ENCODE peak calls at places on chromosomes 7 and 10, in six cellular contexts. F, Y, A, H, I and X are unnamed samples.

GRCh38 chr10:61994404-61995031 is 93.0 kb downstream of the ARID5B start:
- DNase-seq in I (no peak), Y (no peak), F (no peak), A (no peak), H (no peak), X (no peak)

GRCh38 chr7:37234928-37235327 is 213.7 kb downstream of the ELMO1 start:
- DNase-seq in I (no peak), H (no peak), Y (no peak), F (no peak), A (peak; percentile 6), X (no peak)

GRCh38 chr10:63383141-63383540 is 82.6 kb downstream of the JMJD1C start:
- DNase-seq in A (no peak), F (no peak), H (no peak), I (no peak), Y (no peak), X (no peak)

GRCh38 chr7:14023342-14023741 is 33.9 kb upstream of the ETV1 start:
- DNase-seq in F (no peak), Y (no peak), I (no peak), A (no peak), H (no peak), X (no peak)

GRCh38 chr10:58531084-58531695 is 18.5 kb downstream of the BICC1 start:
- DNase-seq in A (peak; percentile 65), F (no peak), I (no peak), H (peak; percentile 37), Y (no peak), X (no peak)

GRCh38 chr10:29372920-29373319 is 84.0 kb downstream of the LYZL1 start:
- DNase-seq in F (no peak), H (no peak), Y (no peak), I (no peak), A (no peak), X (no peak)

GRCh38 chr7:73811760-73812168 is 19.0 kb upstream of the CLDN4 start:
- DNase-seq in I (no peak), A (peak; percentile 54), F (peak; percentile 81), H (peak; percentile 84), Y (peak; percentile 86), X (peak; percentile 32)

GRCh38 chr10:122143238-122143841 is 127.8 kb upstream of the BTBD16 start:
- DNase-seq in I (no peak), A (no peak), Y (no peak), F (no peak), H (no peak), X (no peak)

GRCh38 chr10:70355234-70356021 is 27.0 kb downstream of the LRRC20 start:
- DNase-seq in H (peak; percentile 64), I (no peak), A (no peak), Y (peak; percentile 76), F (no peak), X (peak; percentile 35)

GRCh38 chr7:21169667-21170605 is 257.9 kb upstream of the SP4 start:
- DNase-seq in A (no peak), H (no peak), Y (no peak), F (no peak), I (no peak), X (no peak)

GRCh38 chr10:91887075-91887899 is 22.0 kb downstream of the FGFBP3 start:
- DNase-seq in I (peak; percentile 70), F (no peak), H (peak; percentile 35), Y (peak; percentile 78), A (peak; percentile 58), X (peak; percentile 54)

GRCh38 chr10:26044123-26044749 is 110.2 kb downstream of the MYO3A start:
- DNase-seq in A (no peak), F (no peak), H (peak; percentile 52), Y (no peak), I (no peak), X (no peak)

GRCh38 chr10:118842826-118843624 is 88.3 kb upstream of the CACUL1 start:
- DNase-seq in I (no peak), H (no peak), A (no peak), F (no peak), Y (no peak), X (no peak)

GRCh38 chr10:21334891-21335696 is 190.4 kb downstream of the SKIDA1 start:
- DNase-seq in H (peak; percentile 31), Y (peak; percentile 42), I (peak; percentile 50), F (no peak), A (peak; percentile 61), X (no peak)

GRCh38 chr7:94004024-94004945 is at the start of gene BET1:
- DNase-seq in Y (peak; percentile 97), H (peak; percentile 95), I (peak; percentile 94), F (peak; percentile 96), A (peak; percentile 95), X (peak; percentile 92)
- TF ChIP-seq POLR2A in Y (peak; percentile 41), H (peak; percentile 44), I (peak; percentile 91), F (peak; percentile 39), A (peak; percentile 82), X (peak; percentile 76)

DNA sequence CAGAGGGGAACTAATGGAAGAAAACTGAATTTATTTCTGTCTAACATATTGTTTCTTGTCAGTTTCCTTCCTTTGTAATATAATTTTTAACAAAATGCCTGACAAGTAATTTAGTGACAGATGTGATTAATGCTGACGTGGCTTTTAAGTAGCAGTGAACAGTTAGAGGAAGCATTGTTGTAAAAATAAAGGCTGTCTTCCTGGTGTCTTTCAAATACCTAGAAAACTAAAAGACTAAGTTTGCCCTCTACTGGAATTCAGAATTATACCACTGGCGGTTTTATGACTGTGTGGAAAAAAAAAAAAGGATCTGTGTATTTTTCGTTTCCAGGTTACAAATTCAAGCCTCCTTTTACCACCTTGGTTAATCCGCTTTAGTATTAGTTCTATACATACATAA is 217.1 kb upstream of the DPP6 start:
- DNase-seq in H (no peak), A (no peak), F (no peak), Y (no peak), I (no peak), X (no peak)
- H3K9me3 ChIP-seq in H (no peaks in the 10 kb centered on the region), A (peaks cover 6% of the 10 kb centered on the region), F (no peaks in the 10 kb centered on the region), Y (no peaks in the 10 kb centered on the region), I (no peaks in the 10 kb centered on the region), X (no peaks in the 10 kb centered on the region)

DNA sequence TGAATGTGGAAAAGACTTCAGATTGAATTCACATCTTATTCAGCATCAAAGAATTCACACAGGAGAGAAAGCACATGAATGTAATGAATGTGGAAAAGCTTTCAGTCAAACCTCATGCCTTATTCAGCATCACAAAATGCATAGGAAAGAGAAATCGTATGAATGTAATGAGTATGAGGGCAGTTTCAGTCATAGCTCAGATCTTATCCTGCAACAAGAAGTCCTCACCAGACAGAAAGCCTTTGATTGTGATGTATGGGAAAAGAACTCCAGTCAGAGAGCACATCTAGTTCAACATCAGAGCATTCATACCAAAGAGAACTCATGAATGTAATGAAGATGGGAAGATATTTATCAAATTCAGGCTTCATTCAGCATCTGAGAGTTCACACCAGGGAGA is 14.8 kb downstream of the ZNF655 start:
- DNase-seq in A (no peak), F (no peak), Y (no peak), H (no peak), I (no peak), X (no peak)
- TF ChIP-seq POLR2A in A (no peak), F (no peak), Y (no peak), H (no peak), I (no peak), X (no peak)

GRCh38 chr7:63023182-63023787 is 975.4 kb upstream of the ZNF722 start:
- DNase-seq in H (no peak), Y (no peak), A (no peak), F (no peak), I (no peak), X (no peak)
- H3K9me3 ChIP-seq in H (no peaks in the 10 kb centered on the region), Y (peaks cover 3% of the 10 kb centered on the region), A (peaks cover 93% of the 10 kb centered on the region), F (no peaks in the 10 kb centered on the region), I (no peaks in the 10 kb centered on the region), X (no peaks in the 10 kb centered on the region)

DNA sequence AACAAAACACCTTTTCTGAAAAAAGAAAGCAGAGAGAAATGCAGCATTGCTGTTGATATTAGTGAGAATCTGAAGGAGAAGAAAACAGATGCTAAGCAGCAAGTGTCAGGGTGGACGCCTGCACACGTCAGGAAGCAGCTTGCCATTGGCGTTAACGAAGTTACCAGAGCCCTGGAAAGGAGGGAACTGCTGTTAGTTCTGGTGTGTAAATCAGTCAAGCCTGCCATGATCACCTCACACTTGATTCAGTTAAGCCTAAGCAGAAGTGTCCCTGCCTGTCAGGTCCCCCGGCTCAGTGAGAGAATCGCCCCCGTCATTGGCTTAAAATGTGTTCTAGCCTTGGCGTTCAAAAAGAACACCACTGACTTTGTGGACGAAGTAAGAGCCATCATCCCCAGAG is 6.4 kb downstream of the RPP38 start:
- DNase-seq in Y (no peak), I (no peak), F (no peak), A (no peak), H (no peak), X (no peak)
- TF ChIP-seq POLR2A in Y (no peak), I (no peak), F (no peak), A (no peak), H (no peak), X (no peak)